ENCODE peak calls at places on chromosome 6, in six cellular contexts. E, W, C, Z, S and R are unnamed samples.

GRCh38 chr6:79011940-79012339 is 66.1 kb downstream of the PHIP start:
- DNase-seq in Z (no peak), S (no peak), W (no peak), C (no peak), E (no peak), R (no peak)

GRCh38 chr6:148195511-148195910 is 147.1 kb upstream of the SASH1 start:
- DNase-seq in S (no peak), W (no peak), Z (no peak), C (no peak), E (no peak), R (no peak)

GRCh38 chr6:34147906-34148701 is 2.2 kb upstream of the GRM4 start:
- DNase-seq in E (no peak), C (no peak), W (no peak), S (no peak), Z (no peak), R (no peak)

GRCh38 chr6:142695016-142695415 is 250.0 kb downstream of the HIVEP2 start:
- DNase-seq in Z (no peak), S (peak; percentile 24), W (no peak), E (no peak), C (no peak), R (no peak)

GRCh38 chr6:53506872-53507271 is 38.0 kb downstream of the GCLC start:
- DNase-seq in E (no peak), Z (no peak), S (no peak), C (no peak), W (no peak), R (no peak)

GRCh38 chr6:81800666-81801065 is 48.2 kb upstream of the TENT5A start:
- DNase-seq in C (no peak), Z (no peak), E (no peak), S (no peak), W (no peak), R (no peak)

GRCh38 chr6:6218246-6219085 is 102.0 kb downstream of the F13A1 start:
- DNase-seq in C (no peak), Z (no peak), S (no peak), E (no peak), W (no peak), R (no peak)

GRCh38 chr6:109347779-109348178 is 34.5 kb downstream of the CD164 start:
- DNase-seq in C (no peak), Z (no peak), S (no peak), W (no peak), E (no peak), R (no peak)

GRCh38 chr6:170450946-170451761 is 102.0 kb downstream of the PSMB1 start:
- DNase-seq in E (no peak), Z (no peak), W (no peak), C (no peak), S (no peak), R (no peak)